ENCODE peak calls at places on chromosomes 13 and 19, in ten cellular contexts. J, M, E, G, O, X, H, R, P and Z are unnamed samples.

GRCh38 chr19:16153582-16154336 is 10.3 kb downstream of the HSH2D start:
- DNase-seq in J (no peak), M (peak; percentile 76), E (no peak), G (no peak), O (no peak), X (no peak), H (peak; percentile 42), R (no peak), P (no peak), Z (no peak)

GRCh38 chr13:110064022-110064421 is 242.9 kb downstream of the COL4A1 start:
- DNase-seq in J (no peak), M (no peak), E (no peak), G (no peak), O (no peak), X (no peak), H (no peak), R (no peak), P (no peak), Z (no peak)

GRCh38 chr19:35484637-35485036 is 5.6 kb downstream of the KRTDAP start:
- DNase-seq in J (no peak), M (peak; percentile 36), E (no peak), G (no peak), O (no peak), X (no peak), H (no peak), R (no peak), P (no peak), Z (no peak)

GRCh38 chr19:55340784-55341147 is 1.1 kb downstream of the KMT5C start:
- DNase-seq in J (no peak), M (peak; percentile 16), E (no peak), G (no peak), O (no peak), X (peak; percentile 43), H (no peak), R (no peak), P (no peak), Z (no peak)

GRCh38 chr13:24135674-24136300 is 24.7 kb upstream of the SPATA13 start:
- DNase-seq in J (no peak), M (no peak), E (no peak), G (no peak), O (no peak), X (no peak), H (no peak), R (no peak), P (no peak), Z (no peak)

GRCh38 chr19:1216756-1217155 is 11.2 kb downstream of the STK11 start:
- DNase-seq in J (no peak), M (no peak), E (no peak), G (no peak), O (no peak), X (no peak), H (no peak), R (no peak), P (no peak), Z (no peak)

GRCh38 chr13:67438465-67438864 is 208.3 kb upstream of the PCDH9 start:
- DNase-seq in J (no peak), M (peak; percentile 9), E (no peak), G (no peak), O (no peak), X (no peak), H (peak; percentile 4), R (no peak), P (no peak), Z (no peak)

GRCh38 chr19:30236006-30236405 is 136.2 kb upstream of the ZNF536 start:
- DNase-seq in J (no peak), M (no peak), E (no peak), G (no peak), O (no peak), X (no peak), H (no peak), R (no peak), P (no peak), Z (no peak)

GRCh38 chr13:77415253-77416127 is 88.6 kb upstream of the MYCBP2 start:
- DNase-seq in J (no peak), M (peak; percentile 21), E (no peak), G (no peak), O (no peak), X (no peak), H (no peak), R (no peak), P (no peak), Z (no peak)

GRCh38 chr19:6125571-6125989 is 9.9 kb upstream of the ACSBG2 start:
- DNase-seq in J (peak; percentile 41), M (peak; percentile 72), E (peak; percentile 88), G (no peak), O (peak; percentile 55), X (peak; percentile 71), H (peak; percentile 83), R (peak; percentile 56), P (peak; percentile 65), Z (peak; percentile 47)

GRCh38 chr13:91747164-91747563 is 348.7 kb downstream of the GPC5 start:
- DNase-seq in J (no peak), M (no peak), E (no peak), G (no peak), O (no peak), X (no peak), H (no peak), R (no peak), P (no peak), Z (no peak)

GRCh38 chr13:28856284-28856683 is 36.1 kb downstream of the MTUS2 start:
- DNase-seq in J (no peak), M (no peak), E (no peak), G (no peak), O (no peak), X (no peak), H (no peak), R (no peak), P (no peak), Z (no peak)

GRCh38 chr19:30349131-30349730 is 23.0 kb upstream of the ZNF536 start:
- DNase-seq in J (no peak), M (no peak), E (peak; percentile 48), G (no peak), O (no peak), X (no peak), H (no peak), R (no peak), P (no peak), Z (no peak)

GRCh38 chr13:19618925-19619324 is 14.5 kb upstream of the MPHOSPH8 start:
- DNase-seq in J (no peak), M (peak; percentile 53), E (no peak), G (no peak), O (no peak), X (no peak), H (peak; percentile 36), R (peak; percentile 46), P (no peak), Z (no peak)

GRCh38 chr19:16429066-16429758 is 42.6 kb downstream of the EPS15L1 start:
- DNase-seq in J (no peak), M (no peak), E (no peak), G (no peak), O (peak; percentile 77), X (no peak), H (no peak), R (no peak), P (peak; percentile 88), Z (no peak)

GRCh38 chr19:6229951-6230712 is 49.6 kb downstream of the MLLT1 start:
- DNase-seq in J (no peak), M (no peak), E (no peak), G (no peak), O (no peak), X (no peak), H (no peak), R (no peak), P (no peak), Z (no peak)

GRCh38 chr13:78029891-78030290 is 111.3 kb upstream of the EDNRB start:
- DNase-seq in J (no peak), M (no peak), E (no peak), G (no peak), O (no peak), X (no peak), H (no peak), R (no peak), P (no peak), Z (no peak)

GRCh38 chr13:65724261-65724660 is 1505.9 kb downstream of the PCDH9 start:
- DNase-seq in J (no peak), M (no peak), E (no peak), G (no peak), O (no peak), X (no peak), H (no peak), R (no peak), P (no peak), Z (no peak)

GRCh38 chr19:10517760-10518443 is 655 bp upstream of the S1PR5 start:
- DNase-seq in J (no peak), M (peak; percentile 70), E (no peak), G (no peak), O (peak; percentile 52), X (no peak), H (peak; percentile 45), R (peak; percentile 87), P (peak; percentile 38), Z (peak; percentile 83)
- TF ChIP-seq POLR2A in J (no peak), M (no peak), E (no peak), G (no peak), O (no peak), X (no peak), H (no peak), R (no peak), P (no peak), Z (no peak)

GRCh38 chr13:79480954-79481684 is at the start of gene NDFIP2:
- DNase-seq in J (peak; percentile 54), M (peak; percentile 94), E (peak; percentile 95), G (peak; percentile 11), O (peak; percentile 88), X (peak; percentile 92), H (peak; percentile 83), R (peak; percentile 88), P (peak; percentile 84), Z (peak; percentile 41)
- TF ChIP-seq POLR2A in J (peak; percentile 38), M (peak; percentile 58), E (no peak), G (peak; percentile 68), O (peak; percentile 73), X (peak; percentile 91), H (peak; percentile 70), R (peak; percentile 45), P (peak; percentile 79), Z (peak; percentile 73)

DNA sequence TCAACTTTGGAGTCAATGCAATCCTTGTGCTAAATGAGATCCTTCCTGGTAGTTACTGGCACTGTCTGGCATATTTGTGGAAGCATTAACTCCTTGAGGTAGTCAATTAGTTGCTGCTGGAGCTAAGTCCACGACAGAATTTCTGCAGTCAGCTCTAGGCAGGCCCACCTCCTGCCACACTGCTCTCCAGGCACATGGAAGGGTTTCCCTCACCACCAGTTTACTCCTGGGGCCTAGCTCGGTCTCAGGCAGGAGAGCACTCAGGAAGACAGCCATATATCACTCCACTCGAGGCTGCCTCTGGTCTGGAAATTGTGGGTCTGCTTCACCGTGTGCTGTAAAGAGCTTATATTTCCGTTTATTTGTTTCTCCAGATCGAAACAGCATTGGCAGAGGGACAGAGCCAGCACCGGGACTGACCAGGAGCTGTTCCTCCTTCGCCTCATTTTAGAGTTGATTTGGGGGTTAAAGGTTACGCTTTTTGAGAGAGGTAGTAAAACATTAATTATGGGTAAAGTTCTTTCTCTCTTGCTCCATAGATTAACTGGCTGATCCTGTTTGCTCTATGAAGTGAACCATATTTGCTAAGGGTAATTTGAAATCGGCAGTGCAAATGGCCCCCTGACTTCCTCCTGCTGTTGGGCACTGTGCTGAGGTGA is 20.6 kb upstream of the GTF3A start:
- DNase-seq in J (no peak), M (no peak), E (no peak), G (no peak), O (no peak), X (peak; percentile 49), H (no peak), R (no peak), P (no peak), Z (no peak)
- TF ChIP-seq POLR2A in J (no peak), M (no peak), E (no peak), G (no peak), O (no peak), X (no peak), H (no peak), R (no peak), P (no peak), Z (no peak)

GRCh38 chr19:14407889-14408640 is 11.1 kb downstream of the DDX39A start:
- DNase-seq in J (no peak), M (peak; percentile 50), E (no peak), G (no peak), O (no peak), X (peak; percentile 87), H (no peak), R (no peak), P (no peak), Z (no peak)
- TF ChIP-seq POLR2A in J (no peak), M (no peak), E (no peak), G (no peak), O (no peak), X (peak; percentile 32), H (no peak), R (no peak), P (peak; percentile 48), Z (no peak)